ENCODE peak calls at places on chromosomes 7 and 10, in eight cellular contexts. J is NCI-H774; W is KBM-7; V is naive thymus-derived CD8-positive, alpha-beta T cell; F is activated B cell treated with CpG ODN at 0.5 μM for 24 hours; I is vagina; C is MM.1S; K is ELR. M is an unnamed sample.

GRCh38 chr7:148135997-148136396 is 454.6 kb upstream of the C7orf33 start:
- DNase-seq in J (no peak), W (no peak), V (no peak), F (no peak), I (no peak), C (no peak), K (no peak), M (no peak)

GRCh38 chr7:95897557-95898183 is 125.3 kb downstream of the DYNC1I1 start:
- DNase-seq in J (peak; percentile 67), W (no peak), V (no peak), F (no peak), I (no peak), C (no peak), K (no peak), M (no peak)

GRCh38 chr7:97027427-97028234 is 3.0 kb upstream of the DLX5 start:
- DNase-seq in J (peak; percentile 80), W (peak; percentile 83), V (peak; percentile 51), F (no peak), I (no peak), C (peak; percentile 75), K (peak; percentile 83), M (peak; percentile 88)

GRCh38 chr7:97798036-97799019 is 66.4 kb downstream of the TAC1 start:
- DNase-seq in J (no peak), W (no peak), V (no peak), F (no peak), I (no peak), C (no peak), K (no peak), M (no peak)

GRCh38 chr10:100715445-100716385 is 29.7 kb upstream of the PAX2 start:
- DNase-seq in J (no peak), W (no peak), V (no peak), F (no peak), I (no peak), C (no peak), K (no peak), M (no peak)

GRCh38 chr7:41508755-41509154 is 194.1 kb downstream of the INHBA start:
- DNase-seq in J (no peak), W (no peak), V (no peak), F (no peak), I (no peak), C (no peak), K (peak; percentile 77), M (no peak)

GRCh38 chr10:110008518-110009339 is 945 bp downstream of the ADD3 start:
- DNase-seq in J (no peak), W (peak; percentile 65), V (peak; percentile 57), F (no peak), I (peak; percentile 92), C (peak; percentile 80), K (peak; percentile 52), M (peak; percentile 80)

GRCh38 chr7:26399309-26399610 is 107.6 kb downstream of the SNX10 start:
- DNase-seq in J (no peak), W (no peak), V (no peak), F (no peak), I (no peak), C (no peak), K (peak; percentile 20), M (no peak)

GRCh38 chr7:129536323-129536722 is 34.0 kb downstream of the SMKR1 start:
- DNase-seq in J (no peak), W (peak; percentile 45), V (peak; percentile 1), F (no peak), I (no peak), C (no peak), K (no peak), M (no peak)

GRCh38 chr10:31686566-31686965 is 242.1 kb downstream of the ARHGAP12 start:
- DNase-seq in J (no peak), W (peak; percentile 40), V (no peak), F (no peak), I (no peak), C (no peak), K (no peak), M (no peak)

GRCh38 chr7:43639858-43640491 is 57.1 kb downstream of the STK17A start:
- DNase-seq in J (peak; percentile 92), W (no peak), V (peak; percentile 42), F (no peak), I (no peak), C (no peak), K (peak; percentile 42), M (no peak)

GRCh38 chr7:17041324-17041723 is 159.5 kb upstream of the AGR3 start:
- DNase-seq in J (peak; percentile 42), W (peak; percentile 85), V (no peak), F (no peak), I (no peak), C (no peak), K (peak; percentile 98), M (no peak)

M was measured in NAMALWA.